ENCODE peak calls at places on chromosomes 11 and 22, in four cellular contexts. Q is GM23338, S is aorta, Y is HCT116. J is an unnamed sample.

GRCh38 chr11:6022954-6023353 is 7.6 kb downstream of the OR56A1 start:
- DNase-seq in Y (peak; percentile 33), S (no peak), Q (peak; percentile 79), J (peak; percentile 50)

GRCh38 chr22:49234459-49234858 is 593.2 kb downstream of the BRD1 start:
- DNase-seq in Q (no peak), S (no peak), Y (no peak), J (no peak)

GRCh38 chr22:18970180-18970947 is 34.3 kb upstream of the PRODH start:
- DNase-seq in Y (no peak), Q (peak; percentile 86), S (no peak), J (no peak)

GRCh38 chr11:79052539-79052938 is 388.3 kb downstream of the TENM4 start:
- DNase-seq in Q (peak; percentile 61), Y (no peak), S (no peak), J (no peak)

GRCh38 chr11:75276696-75277095 is 36.1 kb downstream of the TPBGL start:
- DNase-seq in S (no peak), Y (no peak), Q (peak; percentile 32), J (no peak)

GRCh38 chr11:120612363-120613263 is 101.1 kb downstream of the GRIK4 start:
- DNase-seq in S (no peak), Q (no peak), Y (no peak), J (peak; percentile 34)

GRCh38 chr22:42344391-42344861 is 74.0 kb upstream of the TCF20 start:
- DNase-seq in Y (no peak), Q (peak; percentile 76), S (peak; percentile 82), J (no peak)

GRCh38 chr11:134017773-134018430 is 51.0 kb upstream of the JAM3 start:
- DNase-seq in S (no peak), Y (no peak), Q (no peak), J (no peak)

GRCh38 chr11:58905716-58906547 is 33.4 kb upstream of the GLYATL1 start:
- DNase-seq in Y (no peak), Q (peak; percentile 96), S (peak; percentile 55), J (no peak)

GRCh38 chr11:69834251-69834650 is 15.0 kb upstream of the FGF3 start:
- DNase-seq in S (no peak), Q (no peak), Y (no peak), J (no peak)

GRCh38 chr11:75264971-75265370 is 24.4 kb downstream of the TPBGL start:
- DNase-seq in S (peak; percentile 45), Q (no peak), Y (no peak), J (no peak)

GRCh38 chr11:2166091-2166851 is 5.3 kb upstream of the INS start:
- DNase-seq in Q (peak; percentile 79), Y (no peak), S (no peak), J (no peak)

GRCh38 chr11:69000831-69001245 is 12.2 kb downstream of the MRGPRF start:
- DNase-seq in Y (peak; percentile 27), S (peak; percentile 81), Q (peak; percentile 37), J (peak; percentile 17)

GRCh38 chr11:59801981-59802638 is 8.5 kb downstream of the MRPL16 start:
- DNase-seq in Q (peak; percentile 22), S (peak; percentile 56), Y (no peak), J (no peak)

GRCh38 chr11:73163638-73164174 is 21.6 kb upstream of the FCHSD2 start:
- DNase-seq in S (no peak), Q (no peak), Y (no peak), J (no peak)

GRCh38 chr22:50269573-50270301 is 443 bp downstream of the MAPK11 start:
- DNase-seq in S (no peak), Y (no peak), Q (no peak), J (no peak)

GRCh38 chr11:46458491-46458890 is 66.9 kb upstream of the CHRM4 start:
- DNase-seq in S (no peak), Y (no peak), Q (no peak), J (no peak)

GRCh38 chr11:124724854-124725718 is 14.7 kb upstream of the NRGN start:
- DNase-seq in S (peak; percentile 84), Q (no peak), Y (no peak), J (peak; percentile 29)

GRCh38 chr11:32713496-32713895 is 81.0 kb downstream of the CCDC73 start:
- DNase-seq in S (no peak), Q (peak; percentile 38), Y (peak; percentile 8), J (no peak)

GRCh38 chr11:10233581-10233980 is 60.4 kb downstream of the SBF2 start:
- DNase-seq in S (no peak), Q (no peak), Y (peak; percentile 39), J (no peak)

GRCh38 chr11:80412604-80413003 is 971.8 kb upstream of the TENM4 start:
- DNase-seq in Y (no peak), Q (no peak), S (no peak), J (no peak)

GRCh38 chr22:27880778-27881394 is 38.2 kb downstream of the PITPNB start:
- DNase-seq in Y (peak; percentile 47), Q (peak; percentile 82), S (no peak), J (peak; percentile 53)

GRCh38 chr11:6315811-6316425 is 4.4 kb downstream of the CAVIN3 start:
- DNase-seq in Y (peak; percentile 41), S (peak; percentile 73), Q (peak; percentile 91), J (peak; percentile 3)

GRCh38 chr22:49006207-49007012 is 821.3 kb downstream of the BRD1 start:
- DNase-seq in Y (no peak), S (no peak), Q (no peak), J (no peak)

GRCh38 chr11:65870706-65871681 is 1.6 kb downstream of the EFEMP2 start:
- DNase-seq in Q (no peak), S (peak; percentile 51), Y (no peak), J (no peak)
- H3K4me3 ChIP-seq in Q (no peak overlapping the region), S (no peak overlapping the region), Y (no peak overlapping the region), J (no peak overlapping the region)

DNA sequence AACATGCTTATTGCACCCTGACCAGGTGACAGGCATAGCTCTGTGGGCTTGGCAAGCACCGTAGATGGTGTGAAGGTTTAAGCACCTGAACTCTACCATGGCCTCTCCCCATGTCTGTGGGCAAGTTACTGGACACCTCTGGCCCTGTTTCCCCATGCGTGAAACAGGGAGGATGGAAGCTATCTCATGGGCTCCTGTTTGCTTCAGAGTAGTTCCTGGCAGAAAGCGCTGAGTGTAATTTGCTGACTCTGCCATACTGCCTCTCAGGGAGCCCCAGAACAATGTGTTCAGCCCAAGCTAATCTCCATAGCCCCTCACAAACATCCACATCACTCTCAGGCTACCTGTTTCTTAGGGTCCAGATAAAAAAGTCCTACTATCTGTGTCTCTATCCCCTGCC is 2.4 kb downstream of the CBX6 start:
- DNase-seq in S (no peak), Y (no peak), Q (no peak), J (no peak)
- H3K4me3 ChIP-seq in S (no peak overlapping the region), Y (no peak overlapping the region), Q (no peak overlapping the region), J (no peak overlapping the region)

GRCh38 chr11:111729441-111729840 is 36.7 kb downstream of the PPP2R1B start:
- DNase-seq in Y (no peak), S (no peak), Q (no peak), J (no peak)
- H3K4me3 ChIP-seq in Y (no peak overlapping the region), S (no peak overlapping the region), Q (no peak overlapping the region), J (no peak overlapping the region)

DNA sequence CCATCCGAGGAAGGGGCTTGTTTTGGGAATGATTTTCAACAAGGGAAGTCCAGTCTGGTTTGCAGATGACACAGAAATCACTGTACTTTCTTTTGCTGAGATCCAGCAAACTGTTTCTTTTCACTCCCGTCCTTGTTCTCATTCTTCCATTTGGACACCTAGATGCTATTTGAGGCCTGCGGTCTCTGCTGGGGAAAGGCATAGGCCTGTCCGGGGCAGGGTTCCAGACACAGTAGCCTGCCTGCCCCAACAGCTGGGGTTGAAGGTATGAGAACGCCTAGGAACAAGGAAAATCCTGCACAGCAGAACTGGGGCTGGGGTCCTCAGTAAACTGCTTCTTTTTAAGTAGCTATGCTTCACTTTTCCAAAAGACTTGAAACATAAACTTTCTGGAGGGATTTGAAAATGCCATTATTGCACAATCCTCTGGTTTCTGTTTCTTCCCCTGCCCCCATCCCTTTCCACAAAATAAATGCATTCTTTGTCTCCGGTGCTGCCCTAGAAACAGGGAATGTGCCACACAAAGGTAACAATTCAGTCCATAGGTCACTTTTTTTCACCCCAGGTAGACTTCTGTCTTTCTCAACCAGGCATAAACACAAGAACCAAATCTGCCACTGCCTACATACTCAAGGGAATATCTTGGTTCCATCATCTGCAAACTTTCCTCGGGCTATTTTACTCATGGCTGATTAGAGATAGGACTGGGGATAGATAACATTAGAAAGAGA is 174.8 kb upstream of the MTMR2 start:
- DNase-seq in S (no peak), Y (no peak), Q (no peak), J (no peak)
- H3K4me3 ChIP-seq in S (no peak overlapping the region), Y (no peak overlapping the region), Q (no peak overlapping the region), J (no peak overlapping the region)

GRCh38 chr11:76671626-76672309 is 1.2 kb upstream of the LRRC32 start:
- DNase-seq in S (no peak), Q (no peak), Y (no peak), J (no peak)
- H3K4me3 ChIP-seq in S (no peak overlapping the region), Q (peak overlapping the region; percentile 62), Y (no peak overlapping the region), J (no peak overlapping the region)

DNA sequence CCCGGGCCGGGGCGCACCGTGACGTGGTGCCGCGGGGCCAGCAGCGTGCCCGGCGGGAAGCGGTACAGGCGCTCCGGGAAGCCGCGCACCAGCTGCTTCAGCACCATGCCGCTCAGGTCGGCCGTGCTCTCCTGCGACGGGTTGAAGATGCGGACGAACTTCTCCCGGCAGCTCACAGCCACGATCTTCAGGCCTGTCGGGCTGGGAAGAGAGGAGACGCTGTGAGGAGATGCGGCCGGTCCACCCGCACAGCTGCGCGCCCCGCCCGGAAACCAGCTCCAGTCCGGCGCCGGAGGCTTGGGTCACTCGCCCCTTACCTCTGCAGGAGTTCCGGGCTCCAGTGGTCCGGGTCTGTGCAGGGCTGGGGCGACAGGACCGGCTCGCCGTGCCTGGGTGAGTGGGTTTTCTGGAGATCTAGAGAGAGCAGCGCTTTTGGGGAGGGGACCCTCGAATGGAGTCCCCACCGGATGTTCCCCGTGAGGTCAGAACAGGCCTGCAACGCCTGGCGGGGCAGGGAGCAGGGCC is 4.3 kb downstream of the LMNTD2 start:
- DNase-seq in Q (peak; percentile 57), S (no peak), Y (no peak), J (no peak)
- H3K4me3 ChIP-seq in Q (peak overlapping the region; percentile 74), S (no peak overlapping the region), Y (no peak overlapping the region), J (no peak overlapping the region)

DNA sequence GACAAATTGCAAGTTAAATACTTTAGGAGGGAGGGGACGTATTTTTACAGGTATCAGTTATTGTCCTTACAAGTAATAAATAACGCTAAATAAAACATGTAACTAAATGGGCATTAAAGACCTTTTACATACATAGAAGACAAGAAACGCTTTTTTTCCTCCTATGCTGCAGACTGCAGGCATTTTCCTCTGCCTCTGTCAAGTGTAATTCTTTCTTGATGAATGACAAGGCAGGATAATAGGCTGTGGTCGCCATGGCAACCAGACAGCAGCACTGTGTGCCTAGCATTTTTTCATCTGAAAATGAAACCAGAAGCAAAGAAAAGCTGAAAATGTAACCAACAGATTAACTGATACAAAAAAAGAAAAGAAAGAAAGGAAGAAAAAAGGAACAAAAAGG is 46.1 kb downstream of the BLID start:
- DNase-seq in S (peak; percentile 91), Q (peak; percentile 49), Y (no peak), J (peak; percentile 48)
- H3K4me3 ChIP-seq in S (no peak overlapping the region), Q (no peak overlapping the region), Y (no peak overlapping the region), J (no peak overlapping the region)

GRCh38 chr11:57764972-57765371 is 3.4 kb downstream of the CTNND1 start:
- DNase-seq in Y (no peak), Q (no peak), S (no peak), J (no peak)

GRCh38 chr11:57762235-57762866 is 749 bp downstream of the CTNND1 start:
- DNase-seq in Q (no peak), S (no peak), Y (no peak), J (no peak)

GRCh38 chr11:57763568-57763967 is 2.0 kb downstream of the CTNND1 start:
- DNase-seq in Y (no peak), S (no peak), Q (peak; percentile 73), J (no peak)

GRCh38 chr11:57761301-57762234 is at the start of gene CTNND1:
- DNase-seq in Q (peak; percentile 98), Y (peak; percentile 95), S (peak; percentile 91), J (no peak)

GRCh38 chr11:57764527-57764926 is 2.9 kb downstream of the CTNND1 start:
- DNase-seq in Q (no peak), S (no peak), Y (no peak), J (no peak)
- H3K4me3 ChIP-seq in Q (peak overlapping the region; percentile 62), S (peak overlapping the region; percentile 99), Y (no peak overlapping the region), J (no peak overlapping the region)